ENCODE peak calls at places on chromosomes 12 and 14, in four cellular contexts. G is mammary epithelial cell, E is GM20000, K is GOT3. Q is an unnamed sample.

GRCh38 chr14:55336161-55336560 is 64.9 kb downstream of the FBXO34 start:
- DNase-seq in E (no peak), G (peak), K (no peak), Q (no peak)

GRCh38 chr12:109310247-109311125 is 1.4 kb upstream of the FOXN4 start:
- DNase-seq in G (no peak), E (peak), K (no peak), Q (no peak)

GRCh38 chr12:48279601-48280000 is 71.1 kb downstream of the ZNF641 start:
- DNase-seq in K (no peak), E (no peak), G (no peak), Q (no peak)

GRCh38 chr14:103109789-103110415 is 13.4 kb upstream of the TNFAIP2 start:
- DNase-seq in E (no peak), K (no peak), G (no peak), Q (no peak)

GRCh38 chr14:77088219-77088618 is 9.8 kb upstream of the CIPC start:
- DNase-seq in K (no peak), G (peak), E (no peak), Q (no peak)

GRCh38 chr12:43113153-43113552 is 438.9 kb downstream of the ADAMTS20 start:
- DNase-seq in K (no peak), E (no peak), G (no peak), Q (no peak)

GRCh38 chr12:57518176-57518919 is 2.0 kb downstream of the DDIT3 start:
- DNase-seq in G (no peak), K (no peak), E (no peak), Q (no peak)

GRCh38 chr12:88001327-88001726 is 27.9 kb downstream of the C12orf50 start:
- DNase-seq in G (no peak), E (no peak), K (no peak), Q (no peak)

GRCh38 chr12:52061470-52062166 is 8.2 kb upstream of the ATG101 start:
- DNase-seq in E (no peak), K (no peak), G (no peak), Q (no peak)

GRCh38 chr12:106760184-106760531 is 14.3 kb upstream of the RIC8B start:
- DNase-seq in G (no peak), E (peak), K (no peak), Q (peak)

GRCh38 chr12:50059440-50060119 is 2.2 kb downstream of the ASIC1 start:
- DNase-seq in G (no peak), K (no peak), E (no peak), Q (no peak)

GRCh38 chr12:104219361-104219892 is 3.8 kb downstream of the TXNRD1 start:
- DNase-seq in E (no peak), G (peak), K (no peak), Q (no peak)

GRCh38 chr14:51041853-51042252 is 53.1 kb downstream of the TRIM9 start:
- DNase-seq in K (no peak), G (no peak), E (no peak), Q (peak)

GRCh38 chr12:110693731-110694130 is 4.8 kb upstream of the HVCN1 start:
- DNase-seq in K (no peak), E (no peak), G (no peak), Q (no peak)

GRCh38 chr12:118541945-118542344 is 165.6 kb downstream of the SUDS3 start:
- DNase-seq in G (no peak), K (no peak), E (no peak), Q (no peak)

GRCh38 chr12:116370886-116371580 is 93.5 kb upstream of the MED13L start:
- DNase-seq in E (no peak), K (no peak), G (no peak), Q (no peak)

GRCh38 chr14:105061428-105062047 is 3.7 kb downstream of the GPR132 start:
- DNase-seq in K (no peak), G (no peak), E (peak), Q (no peak)

GRCh38 chr12:6949063-6949594 is 2.0 kb upstream of the PTPN6 start:
- DNase-seq in E (no peak), K (no peak), G (no peak), Q (no peak)

GRCh38 chr12:32516230-32516629 is 116.9 kb downstream of the FGD4 start:
- DNase-seq in G (no peak), E (no peak), K (no peak), Q (no peak)

GRCh38 chr12:49019435-49020317 is 1.1 kb upstream of the PRKAG1 start:
- DNase-seq in G (no peak), E (peak), K (no peak), Q (peak)